ENCODE peak calls at places on chromosomes 2 and 18, in eight cellular contexts. O is T-cell; D is HCEC 1CT; E is astrocyte; Y is Daoy; R is COLO829; G is activated T-cell treated with anti-CD3 and anti-CD28 coated beads for 48 hours; W is activated CD8-positive, alpha-beta T cell treated with anti-CD3 and anti-CD28 coated beads, Interleukin-2, amount 10 ng/mL, durations not matched to agents 7 days and 5 days. H is an unnamed sample.

GRCh38 chr2:118865106-118865505 is 17.7 kb upstream of the EN1 start:
- DNase-seq in D (peak; percentile 38), Y (peak; percentile 65), O (no peak), E (no peak), W (peak; percentile 36), R (peak; percentile 33), G (no peak), H (peak; percentile 46)

GRCh38 chr2:160426604-160427003 is 67.0 kb downstream of the RBMS1 start:
- DNase-seq in R (no peak), D (no peak), G (no peak), Y (no peak), W (no peak), E (no peak), O (no peak), H (no peak)

GRCh38 chr2:226837334-226837733 is 1.5 kb downstream of the RHBDD1 start:
- DNase-seq in G (no peak), Y (no peak), W (no peak), O (no peak), R (no peak), D (no peak), E (no peak), H (no peak)

GRCh38 chr2:176140520-176141317 is 10.6 kb upstream of the HOXD4 start:
- DNase-seq in R (peak; percentile 77), G (peak; percentile 72), Y (peak; percentile 89), O (peak; percentile 59), W (peak; percentile 79), D (peak; percentile 65), E (no peak), H (peak; percentile 46)

GRCh38 chr18:51196811-51197660 is 445 bp downstream of the MEX3C start:
- DNase-seq in G (peak; percentile 37), D (peak; percentile 48), E (peak; percentile 42), R (no peak), W (peak; percentile 54), O (peak; percentile 28), Y (peak; percentile 53), H (peak; percentile 51)

GRCh38 chr2:20424300-20425290 is 22.3 kb upstream of the RHOB start:
- DNase-seq in G (no peak), W (peak; percentile 43), E (peak; percentile 81), R (no peak), D (peak; percentile 99), Y (peak; percentile 54), O (no peak), H (peak; percentile 93)

GRCh38 chr18:24559474-24560018 is 99.1 kb downstream of the HRH4 start:
- DNase-seq in D (no peak), R (no peak), Y (no peak), E (no peak), W (no peak), O (no peak), G (no peak), H (no peak)

GRCh38 chr18:48294894-48295585 is 114.1 kb downstream of the ZBTB7C start:
- DNase-seq in Y (no peak), R (no peak), D (no peak), W (peak; percentile 13), O (no peak), G (no peak), E (no peak), H (no peak)

GRCh38 chr2:168490916-168491605 is 35.0 kb downstream of the CERS6 start:
- DNase-seq in R (no peak), O (no peak), E (no peak), W (peak; percentile 28), Y (no peak), D (no peak), G (peak; percentile 11), H (no peak)

GRCh38 chr2:195658541-195658890 is 1.5 kb downstream of the SLC39A10 start:
- DNase-seq in Y (peak; percentile 63), G (no peak), D (peak; percentile 72), E (peak; percentile 86), R (no peak), W (peak; percentile 34), O (no peak), H (peak; percentile 90)

GRCh38 chr2:45782436-45782835 is 131.0 kb downstream of the PRKCE start:
- DNase-seq in W (no peak), R (peak; percentile 99), G (no peak), E (no peak), Y (no peak), O (no peak), D (no peak), H (no peak)

GRCh38 chr18:22034276-22034675 is 135.1 kb upstream of the GATA6 start:
- DNase-seq in W (no peak), O (no peak), E (peak; percentile 20), D (no peak), G (no peak), R (no peak), Y (peak; percentile 12), H (no peak)

GRCh38 chr2:70552501-70553333 is 909 bp downstream of the TGFA start:
- DNase-seq in D (no peak), Y (peak; percentile 59), E (no peak), R (no peak), W (peak; percentile 29), O (peak; percentile 15), G (no peak), H (no peak)

GRCh38 chr2:18473241-18473841 is 87.1 kb downstream of the RDH14 start:
- DNase-seq in Y (peak; percentile 73), E (peak; percentile 96), W (no peak), O (no peak), R (peak; percentile 39), D (peak; percentile 92), G (no peak), H (peak; percentile 96)

GRCh38 chr2:171793691-171794678 is 100.1 kb downstream of the SLC25A12 start:
- DNase-seq in G (no peak), Y (no peak), W (no peak), D (no peak), E (peak; percentile 43), R (no peak), O (no peak), H (peak; percentile 6)

GRCh38 chr2:213251618-213252017 is 32.6 kb upstream of the SPAG16 start:
- DNase-seq in G (no peak), R (peak; percentile 20), D (peak; percentile 54), E (peak; percentile 56), Y (peak; percentile 34), O (no peak), W (no peak), H (peak; percentile 81)

GRCh38 chr2:96400049-96401000 is 64.8 kb downstream of the NCAPH start:
- DNase-seq in R (no peak), Y (no peak), D (no peak), E (no peak), W (no peak), G (no peak), O (no peak), H (no peak)

GRCh38 chr2:30566675-30567074 is 119.6 kb downstream of the LCLAT1 start:
- DNase-seq in E (no peak), O (no peak), G (no peak), R (no peak), W (no peak), Y (no peak), D (no peak), H (no peak)

GRCh38 chr2:100905132-100905805 is 85.3 kb downstream of the NPAS2 start:
- DNase-seq in R (no peak), D (no peak), O (no peak), W (no peak), G (no peak), E (no peak), Y (no peak), H (no peak)

GRCh38 chr2:160075171-160075570 is 12.8 kb upstream of the PLA2R1 start:
- DNase-seq in R (no peak), G (no peak), W (no peak), O (no peak), E (peak; percentile 93), D (peak; percentile 92), Y (peak; percentile 85), H (peak; percentile 33)

GRCh38 chr2:168166902-168167510 is 80.4 kb downstream of the STK39 start:
- DNase-seq in D (peak; percentile 77), W (no peak), G (no peak), Y (peak; percentile 21), R (no peak), E (peak; percentile 71), O (no peak), H (peak; percentile 78)

GRCh38 chr2:150974864-150975263 is 286.8 kb downstream of the RBM43 start:
- DNase-seq in D (no peak), W (no peak), R (no peak), O (no peak), Y (no peak), E (no peak), G (no peak), H (no peak)

GRCh38 chr2:240810199-240810598 is 9.8 kb downstream of the KIF1A start:
- DNase-seq in W (no peak), Y (no peak), G (no peak), R (no peak), O (no peak), D (no peak), E (no peak), H (no peak)

GRCh38 chr2:45723857-45724256 is 72.4 kb downstream of the PRKCE start:
- DNase-seq in E (no peak), W (no peak), R (no peak), O (no peak), D (no peak), G (no peak), Y (no peak), H (no peak)

GRCh38 chr2:236241181-236242056 is 22.8 kb downstream of the ASB18 start:
- DNase-seq in E (no peak), W (no peak), Y (no peak), R (no peak), D (no peak), O (no peak), G (no peak), H (no peak)

GRCh38 chr2:72131916-72132841 is 15.5 kb downstream of the CYP26B1 start:
- DNase-seq in D (no peak), G (no peak), W (no peak), Y (no peak), E (no peak), R (no peak), O (no peak), H (no peak)

GRCh38 chr2:75565523-75566449 is 5.0 kb upstream of the EVA1A start:
- DNase-seq in D (no peak), Y (no peak), W (no peak), G (no peak), E (no peak), R (no peak), O (no peak), H (peak; percentile 10)

GRCh38 chr2:120956486-120957156 is 221.0 kb downstream of the GLI2 start:
- DNase-seq in O (no peak), W (no peak), E (no peak), G (no peak), Y (no peak), R (no peak), D (no peak), H (no peak)

GRCh38 chr2:191910518-191910917 is 63.6 kb upstream of the CAVIN2 start:
- DNase-seq in O (no peak), G (no peak), D (peak; percentile 86), Y (peak; percentile 48), R (peak; percentile 27), E (peak; percentile 89), W (no peak), H (peak; percentile 92)

GRCh38 chr2:17684008-17684407 is 69.6 kb downstream of the SMC6 start:
- DNase-seq in W (no peak), D (no peak), E (no peak), G (no peak), Y (no peak), R (no peak), O (no peak), H (no peak)

GRCh38 chr2:222693837-222694236 is 22.4 kb downstream of the MOGAT1 start:
- DNase-seq in G (no peak), W (no peak), D (peak; percentile 49), R (peak; percentile 50), O (no peak), Y (no peak), E (no peak), H (no peak)

GRCh38 chr2:169366066-169366465 is 3.7 kb upstream of the LRP2 start:
- DNase-seq in R (no peak), E (no peak), D (peak; percentile 40), Y (peak; percentile 1), W (no peak), G (no peak), O (no peak), H (peak; percentile 2)

GRCh38 chr18:58788971-58789797 is 75.5 kb upstream of the ZNF532 start:
- DNase-seq in E (peak; percentile 77), G (no peak), D (peak; percentile 42), R (peak; percentile 90), W (no peak), O (no peak), Y (peak; percentile 71), H (peak; percentile 84)

GRCh38 chr2:85468704-85469349 is 50.3 kb downstream of the SH2D6 start:
- DNase-seq in O (no peak), G (no peak), E (peak; percentile 72), R (peak; percentile 11), D (no peak), W (no peak), Y (peak; percentile 64), H (peak; percentile 58)